ENCODE peak calls at places on chromosomes 1 and 21, in six cellular contexts. J is ELF-1; A is activated CD4-positive, CD25-positive, alpha-beta regulatory T cell; T is HCT116; P is keratinocyte; E is nephron progenitor cell. F is an unnamed sample.

GRCh38 chr1:203028784-203029553 is 2.7 kb downstream of the PPFIA4 start:
- DNase-seq in J (no peak), A (no peak), T (no peak), P (no peak), E (no peak), F (no peak)

GRCh38 chr1:228548788-228549187 is 61.6 kb downstream of the RNF187 start:
- DNase-seq in J (no peak), A (no peak), T (no peak), P (no peak), E (no peak), F (no peak)

GRCh38 chr1:175005085-175005783 is 5.5 kb downstream of the CACYBP start:
- DNase-seq in J (no peak), A (no peak), T (no peak), P (no peak), E (no peak), F (no peak)

GRCh38 chr1:59237905-59238304 is 59.0 kb upstream of the FGGY start:
- DNase-seq in J (no peak), A (no peak), T (no peak), P (no peak), E (no peak), F (no peak)

GRCh38 chr21:26800455-26801454 is 44.5 kb downstream of the ADAMTS1 start:
- DNase-seq in J (no peak), A (no peak), T (no peak), P (no peak), E (no peak), F (no peak)

GRCh38 chr1:61115436-61115835 is 33.1 kb downstream of the NFIA start:
- DNase-seq in J (no peak), A (no peak), T (no peak), P (no peak), E (no peak), F (no peak)

GRCh38 chr1:81554108-81554507 is 246.6 kb upstream of the ADGRL2 start:
- DNase-seq in J (no peak), A (no peak), T (no peak), P (no peak), E (no peak), F (no peak)

GRCh38 chr1:203378529-203379271 is 27.8 kb upstream of the FMOD start:
- DNase-seq in J (no peak), A (no peak), T (no peak), P (no peak), E (no peak), F (no peak)

GRCh38 chr1:201791775-201792166 is 37.2 kb upstream of the IPO9 start:
- DNase-seq in J (no peak), A (no peak), T (no peak), P (no peak), E (no peak), F (no peak)

GRCh38 chr1:64487061-64487460 is 17.1 kb downstream of the CACHD1 start:
- DNase-seq in J (peak), A (no peak), T (no peak), P (no peak), E (no peak), F (no peak)

GRCh38 chr21:25647632-25648031 is 8.6 kb downstream of the JAM2 start:
- DNase-seq in J (no peak), A (no peak), T (no peak), P (no peak), E (no peak), F (peak)

GRCh38 chr1:197140123-197140522 is 6.3 kb downstream of the ASPM start:
- DNase-seq in J (no peak), A (no peak), T (no peak), P (no peak), E (no peak), F (no peak)

GRCh38 chr21:38614558-38614957 is 116.3 kb upstream of the ERG start:
- DNase-seq in J (no peak), A (no peak), T (no peak), P (no peak), E (no peak), F (no peak)

GRCh38 chr1:202078211-202078610 is 44.5 kb upstream of the GPR37L1 start:
- DNase-seq in J (no peak), A (no peak), T (no peak), P (no peak), E (no peak), F (no peak)

GRCh38 chr1:181033128-181033798 is 520 bp upstream of the MR1 start:
- DNase-seq in J (no peak), A (no peak), T (peak), P (peak), E (no peak), F (peak)

GRCh38 chr1:202586018-202586821 is 124.0 kb downstream of the SYT2 start:
- DNase-seq in J (peak), A (no peak), T (no peak), P (no peak), E (no peak), F (peak)

GRCh38 chr1:9842073-9842711 is 18.4 kb upstream of the CLSTN1 start:
- DNase-seq in J (no peak), A (no peak), T (no peak), P (no peak), E (no peak), F (no peak)

GRCh38 chr1:61921435-61921834 is 179.2 kb downstream of the PATJ start:
- DNase-seq in J (no peak), A (no peak), T (no peak), P (no peak), E (no peak), F (no peak)

GRCh38 chr21:29130234-29130993 is at the start of gene MAP3K7CL:
- DNase-seq in J (peak), A (no peak), T (no peak), P (peak), E (no peak), F (no peak)

F was measured in NB4.